ENCODE peak calls at places on chromosomes 3 and 15, in five cellular contexts. A is cardiac muscle cell, F is brain microvascular endothelial cell, X is endothelial cell of umbilical vein, Y is kidney epithelial cell. P is an unnamed sample. For H3K27me3, the result is how much of the 10 kb centered on the place peaks cover.

GRCh38 chr15:47505712-47506542 is 211.4 kb upstream of the SEMA6D start:
- DNase-seq in A (peak), F (peak), X (peak), Y (no peak), P (no peak)

GRCh38 chr15:101307048-101307896 is 12.2 kb upstream of the SNRPA1 start:
- DNase-seq in A (no peak), F (no peak), X (no peak), Y (no peak), P (peak)

GRCh38 chr3:148075829-148076716 is 621.6 kb upstream of the AGTR1 start:
- DNase-seq in A (peak), F (peak), X (peak), Y (peak), P (peak)

GRCh38 chr3:140720242-140720641 is 42.4 kb downstream of the TRIM42 start:
- DNase-seq in A (no peak), F (no peak), X (no peak), Y (no peak), P (no peak)

GRCh38 chr3:20798666-20799065 is 612.7 kb upstream of the SGO1 start:
- DNase-seq in A (no peak), F (no peak), X (no peak), Y (no peak), P (no peak)

GRCh38 chr3:17491601-17492000 is 250.8 kb downstream of the TBC1D5 start:
- DNase-seq in A (peak), F (peak), X (peak), Y (peak), P (no peak)

GRCh38 chr15:31472636-31473383 is 146.2 kb downstream of the KLF13 start:
- DNase-seq in A (peak), F (peak), X (peak), Y (no peak), P (peak)

GRCh38 chr15:93382196-93382820 is 293.3 kb upstream of the RGMA start:
- DNase-seq in A (no peak), F (no peak), X (no peak), Y (no peak), P (no peak)

GRCh38 chr3:102332934-102333333 is 101.9 kb upstream of the ZPLD1 start:
- DNase-seq in A (no peak), F (no peak), X (no peak), Y (no peak), P (no peak)

GRCh38 chr3:157175678-157176077 is 15.7 kb upstream of the CCNL1 start:
- DNase-seq in A (no peak), F (peak), X (no peak), Y (no peak), P (peak)

GRCh38 chr3:136838641-136839555 is 20.0 kb downstream of the SLC35G2 start:
- DNase-seq in A (peak), F (no peak), X (peak), Y (no peak), P (no peak)

GRCh38 chr15:73375755-73376305 is 7.1 kb upstream of the HCN4 start:
- DNase-seq in A (no peak), F (no peak), X (no peak), Y (no peak), P (peak)

GRCh38 chr3:141280690-141281089 is 49.1 kb downstream of the PXYLP1 start:
- DNase-seq in A (no peak), F (no peak), X (no peak), Y (no peak), P (no peak)

GRCh38 chr3:79767194-79767952 is 425 bp downstream of the ROBO1 start:
- DNase-seq in A (peak), F (peak), X (peak), Y (no peak), P (peak)

GRCh38 chr3:36075491-36075890 is 304.8 kb upstream of the STAC start:
- DNase-seq in A (no peak), F (peak), X (no peak), Y (peak), P (no peak)

GRCh38 chr3:144241381-144241780 is 269.8 kb downstream of the DIPK2A start:
- DNase-seq in A (no peak), F (no peak), X (no peak), Y (no peak), P (no peak)

GRCh38 chr3:67947808-67948508 is 293.5 kb upstream of the SUCLG2 start:
- DNase-seq in A (no peak), F (no peak), X (no peak), Y (no peak), P (peak)

GRCh38 chr3:37680393-37680792 is 181.3 kb upstream of the CTDSPL start:
- DNase-seq in A (peak), F (no peak), X (no peak), Y (no peak), P (no peak)

GRCh38 chr3:37673391-37673790 is 188.3 kb upstream of the CTDSPL start:
- DNase-seq in A (no peak), F (no peak), X (no peak), Y (no peak), P (no peak)

GRCh38 chr3:37671000-37671483 is 190.6 kb upstream of the CTDSPL start:
- DNase-seq in A (no peak), F (no peak), X (no peak), Y (no peak), P (no peak)

GRCh38 chr3:37671926-37672325 is 189.8 kb upstream of the CTDSPL start:
- DNase-seq in A (no peak), F (no peak), X (no peak), Y (no peak), P (no peak)

DNA sequence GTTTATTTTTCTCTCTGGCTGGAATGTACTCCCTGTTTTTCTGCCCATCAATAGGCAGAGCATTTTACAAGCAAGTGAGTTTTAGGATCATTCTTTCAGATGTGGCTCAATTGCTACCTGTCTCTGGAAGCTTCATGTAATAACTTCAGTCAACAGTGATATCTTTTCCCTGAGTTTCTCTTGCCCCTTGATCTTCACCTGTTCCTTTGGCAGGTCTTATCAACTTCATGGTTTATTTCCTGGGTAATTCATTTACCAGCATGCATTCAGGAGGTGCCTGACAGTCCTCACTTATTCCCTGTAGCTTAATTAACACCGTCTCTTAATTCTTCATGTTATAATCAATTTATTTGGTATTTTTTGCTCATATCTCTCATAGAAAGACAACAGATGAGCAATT is 184.8 kb upstream of the CTDSPL start:
- DNase-seq in A (no peak), F (no peak), X (no peak), Y (no peak), P (no peak)
- H3K27me3 ChIP-seq in A (under half), F (under half), X (under half), Y (under half), P (under half)

GRCh38 chr3:130963444-130963843 is 63.2 kb downstream of the ASTE1 start:
- DNase-seq in A (peak), F (peak), X (no peak), Y (no peak), P (no peak)
- H3K4me3 ChIP-seq in A (no peak), F (no peak), X (no peak), Y (no peak), P (no peak)

DNA sequence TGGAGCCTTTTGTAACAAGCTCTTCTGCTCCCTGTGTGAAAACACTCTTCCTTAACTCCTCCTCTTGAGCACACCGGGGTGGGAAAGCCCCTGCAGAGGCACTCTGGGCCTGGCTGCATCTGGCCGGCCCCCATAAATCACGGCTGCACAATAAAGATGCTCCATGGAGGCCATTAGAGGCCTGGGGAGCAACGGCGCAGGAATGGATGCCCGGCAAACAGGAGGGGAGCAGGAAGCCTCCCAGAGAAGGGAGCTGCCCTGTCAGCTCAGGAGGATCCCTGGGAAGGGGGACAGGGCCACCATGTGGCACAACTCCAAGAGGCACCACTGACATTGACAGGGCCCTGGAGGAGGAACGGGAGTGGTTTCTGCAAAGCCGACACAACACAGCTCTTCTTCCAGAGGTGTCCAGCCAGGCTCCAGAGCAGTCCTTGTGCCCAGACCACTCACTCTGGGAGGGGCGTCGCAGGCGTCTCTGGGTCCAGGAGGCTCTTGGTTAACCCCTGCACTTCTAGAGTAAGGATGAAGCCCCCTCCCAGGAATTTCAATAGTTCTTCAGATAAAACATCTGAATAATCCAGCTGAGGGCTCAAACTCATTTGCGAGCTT is 509.2 kb upstream of the PPP2R3A start:
- DNase-seq in A (no peak), F (no peak), X (no peak), Y (no peak), P (peak)
- H3K27me3 ChIP-seq in A (under half), F (under half), X (under half), Y (under half), P (under half)

DNA sequence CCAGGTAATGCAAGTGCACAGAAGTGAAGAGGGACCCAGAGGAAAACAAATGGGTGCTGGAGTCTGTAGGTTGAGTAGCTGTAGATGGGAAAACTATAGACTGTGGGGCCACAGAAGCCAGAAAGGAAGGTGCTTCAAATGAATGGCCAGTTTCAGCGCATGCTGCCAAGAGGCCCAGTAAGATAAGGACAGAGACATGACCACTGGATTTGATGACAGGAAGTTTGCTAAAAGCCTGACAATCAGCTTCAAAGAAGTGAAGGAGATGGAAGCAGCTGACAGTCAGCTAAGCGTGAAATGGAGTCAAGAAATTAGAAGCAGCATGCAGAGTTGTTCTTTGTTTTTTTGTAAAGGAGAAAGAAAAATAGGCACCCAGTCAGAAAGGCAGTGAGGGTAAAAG is 24.9 kb downstream of the TXNRD3 start:
- DNase-seq in A (no peak), F (no peak), X (no peak), Y (no peak), P (no peak)
- H3K4me3 ChIP-seq in A (no peak), F (no peak), X (no peak), Y (no peak), P (no peak)

GRCh38 chr3:84209473-84209872 is 749.3 kb upstream of the CADM2 start:
- DNase-seq in A (no peak), F (no peak), X (no peak), Y (no peak), P (peak)
- H3K27me3 ChIP-seq in A (under half), F (under half), X (under half), Y (under half), P (under half)

GRCh38 chr15:72272997-72273352 is 621 bp upstream of the PARP6 start:
- DNase-seq in A (no peak), F (no peak), X (no peak), Y (no peak), P (no peak)
- H3K4me3 ChIP-seq in A (peak), F (peak), X (peak), Y (peak), P (peak)

GRCh38 chr3:78732893-78733292 is 1034.9 kb downstream of the ROBO1 start:
- DNase-seq in A (no peak), F (no peak), X (no peak), Y (no peak), P (no peak)
- H3K27me3 ChIP-seq in A (under half), F (under half), X (under half), Y (under half), P (under half)

DNA sequence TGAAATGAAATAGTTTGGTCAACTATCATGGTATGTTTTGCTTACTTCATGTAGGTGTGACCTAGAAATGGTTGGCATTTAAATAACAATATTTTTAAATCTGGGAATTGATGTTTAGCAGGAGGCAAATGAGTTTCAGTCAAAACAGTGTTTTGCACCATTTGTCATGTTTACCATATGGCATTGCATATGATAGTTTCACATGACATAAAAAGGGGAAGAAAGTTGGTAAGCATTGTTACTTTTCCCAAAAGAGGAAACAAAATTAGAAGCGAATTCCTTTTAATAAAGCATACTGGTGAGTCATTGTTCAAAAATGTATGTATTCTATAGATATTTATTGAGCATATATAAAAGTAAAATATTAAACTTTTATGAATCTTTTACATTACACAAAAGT is 2.3 kb downstream of the RNF13 start:
- DNase-seq in A (no peak), F (no peak), X (no peak), Y (no peak), P (no peak)
- H3K4me3 ChIP-seq in A (no peak), F (no peak), X (no peak), Y (no peak), P (no peak)

P was measured in H7.